ENCODE peak calls at places on chromosomes 3 and 15, in four cellular contexts. One of them, this sample, is unnamed.

GRCh38 chr3:10192953-10193691 is 28.4 kb downstream of the IRAK2 start:
- DNase-seq in stomach: peak
- DNase-seq in gastrocnemius medialis: peak
- DNase-seq in ovary: no peak
- DNase-seq in this sample: peak

GRCh38 chr15:73001840-73002239 is 50.4 kb upstream of the NEO1 start:
- DNase-seq in gastrocnemius medialis: no peak
- DNase-seq in ovary: no peak
- DNase-seq in stomach: no peak
- DNase-seq in this sample: no peak

GRCh38 chr3:5078151-5078550 is 43.9 kb upstream of the ARL8B start:
- DNase-seq in ovary: no peak
- DNase-seq in gastrocnemius medialis: no peak
- DNase-seq in stomach: no peak
- DNase-seq in this sample: peak

GRCh38 chr15:101411085-101411484 is 78.4 kb downstream of the PCSK6 start:
- DNase-seq in stomach: peak
- DNase-seq in gastrocnemius medialis: no peak
- DNase-seq in ovary: no peak
- DNase-seq in this sample: no peak

GRCh38 chr3:34634939-34635338 is 836.5 kb downstream of the PDCD6IP start:
- DNase-seq in gastrocnemius medialis: no peak
- DNase-seq in ovary: no peak
- DNase-seq in stomach: no peak
- DNase-seq in this sample: no peak

GRCh38 chr3:123586131-123586530 is 1.3 kb upstream of the HACD2 start:
- DNase-seq in stomach: peak
- DNase-seq in gastrocnemius medialis: no peak
- DNase-seq in ovary: peak
- DNase-seq in this sample: no peak

GRCh38 chr3:162742159-162742717 is 1245.6 kb downstream of the OTOL1 start:
- DNase-seq in gastrocnemius medialis: no peak
- DNase-seq in stomach: no peak
- DNase-seq in ovary: no peak
- DNase-seq in this sample: no peak

GRCh38 chr15:92277776-92278175 is 115.9 kb upstream of the ST8SIA2 start:
- DNase-seq in stomach: no peak
- DNase-seq in gastrocnemius medialis: no peak
- DNase-seq in ovary: no peak
- DNase-seq in this sample: no peak

GRCh38 chr3:182058488-182058887 is 346.8 kb downstream of the SOX2 start:
- DNase-seq in stomach: peak
- DNase-seq in ovary: no peak
- DNase-seq in gastrocnemius medialis: no peak
- DNase-seq in this sample: no peak

GRCh38 chr15:92817339-92817886 is 82.7 kb upstream of the CHD2 start:
- DNase-seq in ovary: no peak
- DNase-seq in stomach: no peak
- DNase-seq in gastrocnemius medialis: no peak
- DNase-seq in this sample: no peak

GRCh38 chr3:177567833-177568232 is 370.6 kb upstream of the TBL1XR1 start:
- DNase-seq in gastrocnemius medialis: no peak
- DNase-seq in ovary: no peak
- DNase-seq in stomach: no peak
- DNase-seq in this sample: peak

GRCh38 chr3:196636369-196637349 is 2.8 kb upstream of the NRROS start:
- DNase-seq in gastrocnemius medialis: no peak
- DNase-seq in stomach: no peak
- DNase-seq in ovary: no peak
- DNase-seq in this sample: no peak

GRCh38 chr3:196640501-196640968 is 1.0 kb downstream of the NRROS start:
- DNase-seq in stomach: no peak
- DNase-seq in ovary: no peak
- DNase-seq in gastrocnemius medialis: no peak
- DNase-seq in this sample: no peak

GRCh38 chr3:196638922-196639516 is 475 bp upstream of the NRROS start:
- DNase-seq in ovary: no peak
- DNase-seq in gastrocnemius medialis: no peak
- DNase-seq in stomach: no peak
- DNase-seq in this sample: no peak

GRCh38 chr3:196641278-196642058 is 2.0 kb downstream of the NRROS start:
- DNase-seq in ovary: no peak
- DNase-seq in stomach: no peak
- DNase-seq in gastrocnemius medialis: no peak
- DNase-seq in this sample: no peak

GRCh38 chr3:196639517-196640500 is at the start of gene NRROS:
- DNase-seq in gastrocnemius medialis: peak
- DNase-seq in ovary: peak
- DNase-seq in stomach: peak
- DNase-seq in this sample: peak
- TF ChIP-seq POLR2A in gastrocnemius medialis: peak
- TF ChIP-seq POLR2A in ovary: no peak
- TF ChIP-seq POLR2A in stomach: no peak
- TF ChIP-seq POLR2A in this sample: no peak

GRCh38 chr15:71295242-71296031 is 180.2 kb downstream of the THSD4 start:
- DNase-seq in gastrocnemius medialis: peak
- DNase-seq in stomach: no peak
- DNase-seq in ovary: no peak
- DNase-seq in this sample: peak
- TF ChIP-seq POLR2A in gastrocnemius medialis: no peak
- TF ChIP-seq POLR2A in stomach: no peak
- TF ChIP-seq POLR2A in ovary: no peak
- TF ChIP-seq POLR2A in this sample: peak

GRCh38 chr15:49155834-49156627 is 632 bp upstream of the COPS2 start:
- DNase-seq in ovary: no peak
- DNase-seq in stomach: no peak
- DNase-seq in gastrocnemius medialis: no peak
- DNase-seq in this sample: no peak
- TF ChIP-seq POLR2A in ovary: no peak
- TF ChIP-seq POLR2A in stomach: no peak
- TF ChIP-seq POLR2A in gastrocnemius medialis: no peak
- TF ChIP-seq POLR2A in this sample: no peak

GRCh38 chr3:186785517-186786018 is 2.2 kb downstream of the EIF4A2 start:
- DNase-seq in gastrocnemius medialis: no peak
- DNase-seq in stomach: no peak
- DNase-seq in ovary: no peak
- DNase-seq in this sample: no peak

GRCh38 chr3:186782542-186783069 is 771 bp upstream of the EIF4A2 start:
- DNase-seq in gastrocnemius medialis: no peak
- DNase-seq in stomach: no peak
- DNase-seq in ovary: no peak
- DNase-seq in this sample: peak

GRCh38 chr3:186783070-186783730 is at the start of gene EIF4A2:
- DNase-seq in gastrocnemius medialis: peak
- DNase-seq in ovary: peak
- DNase-seq in stomach: peak
- DNase-seq in this sample: peak

GRCh38 chr3:186784820-186785516 is 1.6 kb downstream of the EIF4A2 start:
- DNase-seq in stomach: no peak
- DNase-seq in gastrocnemius medialis: no peak
- DNase-seq in ovary: no peak
- DNase-seq in this sample: no peak

DNA sequence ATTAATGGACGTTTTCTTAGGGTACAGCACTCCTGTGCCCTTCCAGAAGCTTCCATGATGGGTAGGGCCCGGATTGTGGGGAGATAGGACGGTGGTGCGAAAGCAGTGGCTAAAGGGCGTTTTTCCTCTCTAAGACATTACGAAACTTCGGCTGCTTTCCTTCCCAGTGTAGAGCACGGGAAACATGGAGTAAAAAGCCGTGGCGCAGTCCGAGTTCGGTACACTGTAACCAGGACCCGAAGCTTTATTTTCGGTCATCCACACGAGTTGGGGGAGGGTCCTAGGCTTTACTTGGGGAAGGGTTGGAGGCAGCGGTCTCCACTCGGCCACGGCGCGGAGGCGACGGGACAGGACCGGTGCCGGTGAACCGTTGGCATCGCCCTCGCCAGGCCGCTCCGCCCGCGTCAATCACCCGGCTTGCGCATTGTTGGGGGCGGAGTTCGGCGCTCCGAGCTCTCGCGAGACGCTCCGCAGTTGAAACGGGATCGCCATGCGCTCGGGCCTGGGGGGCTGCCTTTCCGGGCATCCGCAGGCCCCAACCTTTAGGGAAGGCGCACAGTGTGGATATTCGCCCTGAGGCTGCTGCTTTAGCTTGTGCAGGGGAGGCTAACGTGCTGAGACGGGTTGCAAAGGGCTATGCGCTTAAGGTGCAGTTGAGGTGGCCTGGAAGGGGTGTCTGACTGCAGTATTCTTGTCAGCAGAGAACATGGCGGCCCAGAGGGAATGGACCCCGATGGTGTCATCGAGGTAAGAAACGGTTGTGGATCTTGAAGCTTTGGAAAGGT is 546 bp downstream of the EIF4A2 start:
- DNase-seq in stomach: peak
- DNase-seq in ovary: peak
- DNase-seq in gastrocnemius medialis: peak
- DNase-seq in this sample: peak
- TF ChIP-seq POLR2A in stomach: no peak
- TF ChIP-seq POLR2A in ovary: peak
- TF ChIP-seq POLR2A in gastrocnemius medialis: peak
- TF ChIP-seq POLR2A in this sample: peak